ENCODE peak calls at places on chromosomes 13 and 19, in four cellular contexts. K is stimulated activated CD8-positive, alpha-beta memory T cell treated with anti-CD3 and anti-CD28 coated beads, Interleukin-7, amount 100 ng/mL, for 24 hours; V is T-helper 1 cell; A is NCI-H2081. Q is an unnamed sample.

GRCh38 chr19:31693131-31693700 is 344.0 kb upstream of the TSHZ3 start:
- DNase-seq in K (no peak), V (no peak), A (no peak), Q (no peak)

GRCh38 chr13:37068962-37069361 is 9.5 kb upstream of the SUPT20H start:
- DNase-seq in K (no peak), V (no peak), A (no peak), Q (no peak)

GRCh38 chr19:46674416-46675178 is 13.6 kb upstream of the DACT3 start:
- DNase-seq in K (no peak), V (no peak), A (peak), Q (no peak)

GRCh38 chr19:17841810-17842662 is 5.7 kb downstream of the JAK3 start:
- DNase-seq in K (peak), A (peak), V (no peak), Q (peak)

GRCh38 chr19:56398809-56399208 is 5.3 kb upstream of the ZNF583 start:
- DNase-seq in V (no peak), K (no peak), A (no peak), Q (no peak)

GRCh38 chr19:29503785-29504184 is 22.0 kb upstream of the VSTM2B start:
- DNase-seq in A (no peak), V (no peak), K (no peak), Q (no peak)

GRCh38 chr19:51986309-51987291 is at the start of gene ZNF350:
- DNase-seq in V (peak), A (peak), K (peak), Q (peak)

GRCh38 chr19:4328243-4328990 is 10.2 kb downstream of the STAP2 start:
- DNase-seq in V (peak), A (no peak), K (peak), Q (peak)

GRCh38 chr19:8526345-8527062 is 12.5 kb upstream of the ZNF414 start:
- DNase-seq in A (peak), K (no peak), V (no peak), Q (no peak)

GRCh38 chr19:11090264-11091032 is 1.2 kb downstream of the LDLR start:
- DNase-seq in K (peak), A (peak), V (peak), Q (peak)

GRCh38 chr13:80235559-80236296 is 105.2 kb downstream of the SPRY2 start:
- DNase-seq in K (no peak), V (no peak), A (peak), Q (no peak)

GRCh38 chr13:105997436-105998232 is 537.8 kb downstream of the EFNB2 start:
- DNase-seq in K (no peak), A (no peak), V (no peak), Q (no peak)

GRCh38 chr19:58361900-58362271 is 665 bp downstream of the ZNF497 start:
- DNase-seq in K (peak), A (peak), V (no peak), Q (no peak)

GRCh38 chr19:40806385-40807146 is 7.6 kb downstream of the EGLN2 start:
- DNase-seq in V (peak), A (peak), K (peak), Q (peak)

GRCh38 chr19:51686171-51686570 is 7.0 kb upstream of the SPACA6 start:
- DNase-seq in K (no peak), V (no peak), A (no peak), Q (no peak)

GRCh38 chr19:19064811-19065745 is 1.3 kb downstream of the SLC25A42 start:
- DNase-seq in V (no peak), K (no peak), A (no peak), Q (peak)

GRCh38 chr19:13817615-13818371 is 22.6 kb downstream of the ZSWIM4 start:
- DNase-seq in K (no peak), A (peak), V (no peak), Q (no peak)

GRCh38 chr13:99382428-99383133 is 75.4 kb upstream of the GPR183 start:
- DNase-seq in K (no peak), V (no peak), A (no peak), Q (no peak)

GRCh38 chr13:81686877-81687276 is 1346.0 kb upstream of the SPRY2 start:
- DNase-seq in V (no peak), K (no peak), A (peak), Q (no peak)

GRCh38 chr13:50521750-50522149 is 321.7 kb downstream of the DLEU7 start:
- DNase-seq in A (no peak), V (no peak), K (no peak), Q (no peak)

GRCh38 chr13:93416943-93417342 is 190.3 kb downstream of the GPC6 start:
- DNase-seq in V (no peak), K (no peak), A (no peak), Q (no peak)

Q was measured in activated CD4-positive, alpha-beta T cell treated with anti-CD3 and anti-CD28 coated beads for 24 hours.